ENCODE peak calls at places on chromosome 5, in seven cellular contexts. A is mesothelial cell of epicardium, G is heart left ventricle, U is endothelial cell of umbilical vein, W is GM12865, R is foreskin fibroblast, E is sigmoid colon. V is an unnamed sample.
A peak's percentile ranks its signal among the peaks of the same experiment; 100 is the strongest.

GRCh38 chr5:171907731-171908343 is 98.6 kb downstream of the FBXW11 start:
- DNase-seq in E (no peak), A (no peak), W (peak; percentile 71), G (peak; percentile 30), R (peak; percentile 52), U (peak; percentile 65), V (peak; percentile 35)

GRCh38 chr5:145887217-145887616 is 14.4 kb upstream of the GRXCR2 start:
- DNase-seq in E (no peak), R (no peak), A (no peak), W (no peak), U (no peak), G (no peak), V (no peak)

GRCh38 chr5:121377446-121377845 is 474.2 kb upstream of the FTMT start:
- DNase-seq in R (no peak), W (no peak), G (no peak), E (no peak), A (no peak), U (peak; percentile 25), V (no peak)

GRCh38 chr5:69492391-69493234 is at the start of gene OCLN:
- DNase-seq in W (peak; percentile 84), G (peak; percentile 27), U (peak; percentile 77), R (no peak), E (no peak), A (peak; percentile 88), V (peak; percentile 94)

GRCh38 chr5:131355972-131356528 is 92.2 kb downstream of the CDC42SE2 start:
- DNase-seq in R (no peak), U (peak; percentile 48), E (no peak), G (no peak), A (no peak), W (no peak), V (no peak)

GRCh38 chr5:3027185-3027865 is 275.8 kb upstream of the IRX2 start:
- DNase-seq in G (no peak), E (no peak), U (no peak), R (no peak), W (no peak), A (no peak), V (no peak)

GRCh38 chr5:7494446-7495132 is 98.7 kb downstream of the ADCY2 start:
- DNase-seq in W (no peak), R (no peak), A (no peak), E (no peak), G (no peak), U (no peak), V (no peak)

GRCh38 chr5:61162832-61163567 is 732 bp upstream of the SMIM15 start:
- DNase-seq in R (no peak), E (no peak), W (peak; percentile 16), G (peak; percentile 26), A (no peak), U (peak; percentile 21), V (no peak)

GRCh38 chr5:109965634-109966033 is 275.9 kb downstream of the MAN2A1 start:
- DNase-seq in U (no peak), R (no peak), E (no peak), W (no peak), A (no peak), G (no peak), V (no peak)

GRCh38 chr5:96924016-96924443 is 11.8 kb upstream of the LNPEP start:
- DNase-seq in U (peak; percentile 14), W (peak; percentile 45), R (no peak), E (no peak), A (no peak), G (no peak), V (no peak)

DNA sequence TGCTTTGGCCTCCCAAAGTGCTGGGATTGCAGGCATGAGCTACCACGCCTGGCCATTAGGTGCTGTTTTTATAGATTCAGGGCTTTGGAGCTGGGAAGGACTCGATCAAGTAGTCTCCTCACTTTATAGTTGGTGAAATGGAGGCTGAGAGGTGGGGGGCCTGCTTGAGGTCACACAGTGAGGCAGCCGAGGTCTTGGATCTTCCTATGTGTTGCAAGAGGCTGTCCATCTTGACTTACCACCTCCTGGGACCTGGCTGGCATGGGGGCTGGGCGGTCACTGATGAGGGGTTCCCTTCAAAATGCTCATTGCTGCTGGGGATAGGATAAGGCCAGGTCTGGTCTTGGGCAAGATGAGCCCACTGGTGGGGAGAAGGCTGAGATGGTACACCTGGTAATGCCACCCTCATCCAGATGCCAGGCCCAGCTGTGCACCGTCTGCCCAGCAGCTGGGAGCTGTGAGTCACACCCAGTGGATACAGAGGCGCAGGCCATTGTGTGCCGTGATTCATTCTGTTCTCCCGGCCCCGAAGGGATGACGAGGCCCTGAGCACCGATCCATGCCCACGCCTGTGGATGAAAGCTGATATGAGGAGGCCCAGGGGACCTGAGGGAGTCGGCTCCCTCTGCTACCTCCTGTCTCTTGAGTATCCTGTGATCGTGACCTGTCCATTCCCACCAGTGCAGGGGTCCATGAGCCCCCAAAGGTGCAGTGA is 10.5 kb upstream of the NDST1 start:
- DNase-seq in G (peak; percentile 89), R (peak; percentile 96), E (peak; percentile 87), U (peak; percentile 92), A (no peak), W (no peak), V (no peak)
- TF ChIP-seq CTCF in G (no peak), R (no peak), E (no peak), U (no peak), A (no peak), W (no peak), V (no peak)

GRCh38 chr5:76544268-76544926 is 78.8 kb downstream of the F2RL2 start:
- DNase-seq in U (no peak), E (no peak), A (no peak), G (no peak), R (no peak), W (peak; percentile 64), V (peak; percentile 60)
- TF ChIP-seq CTCF in U (peak; percentile 6), E (no peak), A (peak; percentile 34), G (peak; percentile 9), R (no peak), W (peak; percentile 42), V (peak; percentile 84)

DNA sequence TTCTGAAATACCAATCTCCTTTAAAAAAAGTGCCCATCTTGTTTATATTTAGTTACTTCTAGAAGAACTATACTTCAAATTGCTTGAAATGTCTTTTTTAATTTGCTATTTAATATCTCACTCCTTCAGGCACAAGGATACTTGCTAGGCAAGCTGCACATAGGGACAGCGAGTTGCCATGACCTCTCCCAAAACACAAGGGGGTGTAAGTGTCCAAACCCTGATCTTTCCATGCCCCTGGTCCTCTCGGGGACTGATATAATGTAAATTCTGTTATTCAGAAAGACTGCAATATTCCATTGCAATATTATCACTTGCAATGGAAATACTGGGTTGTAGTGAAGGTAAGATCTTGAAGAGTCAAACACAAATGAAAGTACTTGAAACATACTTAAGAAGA is 480.4 kb downstream of the CETN3 start:
- DNase-seq in R (no peak), E (no peak), G (no peak), A (no peak), U (no peak), W (peak; percentile 30), V (peak; percentile 33)
- TF ChIP-seq CTCF in R (no peak), E (no peak), G (no peak), A (no peak), U (no peak), W (no peak), V (peak; percentile 50)

GRCh38 chr5:141208478-141208877 is at the start of gene PCDHB12:
- DNase-seq in W (no peak), E (no peak), A (no peak), G (no peak), R (no peak), U (peak; percentile 24), V (peak; percentile 50)
- TF ChIP-seq CTCF in W (no peak), E (peak; percentile 11), A (peak; percentile 4), G (peak; percentile 27), R (no peak), U (no peak), V (peak; percentile 74)

DNA sequence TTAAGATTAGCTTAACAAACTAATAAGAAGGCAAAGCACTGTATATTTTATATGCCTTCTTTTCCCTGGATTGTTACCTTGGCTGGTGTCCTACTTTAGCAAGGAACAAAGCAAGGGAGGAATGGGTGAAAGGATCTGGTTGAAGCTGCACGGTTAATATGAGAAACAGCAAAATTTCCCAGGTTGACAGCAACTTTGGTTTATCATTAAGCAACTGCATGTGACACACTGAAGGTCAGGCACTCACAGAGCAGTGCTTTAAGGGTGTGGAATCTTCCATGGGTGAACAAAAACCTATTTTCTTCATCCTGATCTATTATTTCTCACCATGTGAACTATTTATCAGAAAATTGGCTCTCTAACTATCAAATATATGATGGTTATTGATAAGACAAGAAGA is 109.0 kb upstream of the ATP10B start:
- DNase-seq in R (no peak), W (no peak), E (no peak), U (no peak), A (no peak), G (no peak), V (no peak)
- TF ChIP-seq CTCF in R (no peak), W (no peak), E (no peak), U (no peak), A (no peak), G (no peak), V (no peak)

DNA sequence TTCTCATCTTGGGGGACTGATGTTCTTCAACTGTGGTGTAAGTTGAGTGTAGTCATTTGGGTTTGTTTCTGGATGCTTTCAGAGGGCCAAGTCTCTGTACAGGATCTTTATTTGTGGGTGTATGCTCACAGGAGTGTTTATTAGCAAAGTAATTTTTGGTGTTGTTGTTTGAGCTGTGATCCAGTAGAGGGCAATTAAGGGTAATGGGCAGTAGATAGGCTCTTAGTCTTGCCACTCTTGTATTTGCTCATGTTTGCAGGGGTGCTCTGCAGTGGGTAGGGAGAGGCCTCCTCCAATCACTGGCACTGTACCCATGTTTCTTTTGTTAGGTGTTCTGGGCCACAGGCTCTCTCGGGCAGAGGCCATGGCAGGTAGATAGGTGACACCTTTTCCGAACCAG is 45.9 kb upstream of the ITGA2 start:
- DNase-seq in W (peak; percentile 22), E (no peak), G (no peak), R (no peak), A (no peak), U (peak; percentile 31), V (no peak)
- TF ChIP-seq CTCF in W (peak; percentile 29), E (no peak), G (no peak), R (peak; percentile 5), A (no peak), U (peak; percentile 23), V (peak; percentile 32)

DNA sequence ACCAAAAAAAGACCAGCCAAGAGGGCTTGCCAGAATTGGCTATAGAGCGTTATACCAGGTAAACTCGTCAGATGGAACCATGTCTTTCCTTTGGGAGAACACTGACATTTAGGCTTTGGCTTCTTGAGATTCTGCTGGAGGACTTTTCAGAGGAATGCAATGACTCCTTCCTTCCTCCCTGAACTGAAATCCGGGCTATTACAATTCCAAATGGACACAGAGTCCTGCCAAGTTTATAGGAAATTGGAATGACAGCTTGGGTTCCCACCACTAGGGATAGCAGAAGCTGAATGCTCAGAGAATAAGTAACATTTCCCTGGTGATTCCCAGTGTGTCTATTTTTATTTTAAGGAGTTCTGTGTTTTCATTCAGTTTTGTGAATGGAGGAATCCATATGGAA is 143.0 kb downstream of the FGF1 start:
- DNase-seq in A (no peak), U (peak; percentile 61), R (peak; percentile 67), W (no peak), E (no peak), G (no peak), V (no peak)
- TF ChIP-seq CTCF in A (no peak), U (peak; percentile 19), R (no peak), W (no peak), E (no peak), G (peak; percentile 45), V (no peak)